ENCODE peak calls at places on chromosomes 4 and X, in nine cellular contexts. G is H1, H is A549, U is IMR-90, C is K562, E is heart left ventricle, J is stomach, A is tibial nerve, O is ovary. W is an unnamed sample.

GRCh38 chrX:46576458-46576857 is 2.9 kb downstream of the CHST7 start:
- DNase-seq in A (no peak), J (no peak), C (no peak), U (no peak), H (no peak), G (no peak), E (peak), O (no peak), W (peak)

GRCh38 chrX:131405497-131405896 is 116.4 kb upstream of the IGSF1 start:
- DNase-seq in E (no peak), G (no peak), H (no peak), A (no peak), O (no peak), J (no peak), U (no peak), C (no peak), W (no peak)

GRCh38 chrX:7263961-7264360 is 116.0 kb upstream of the PUDP start:
- DNase-seq in H (peak), J (no peak), A (no peak), C (no peak), O (no peak), G (no peak), E (no peak), U (no peak), W (no peak)

GRCh38 chr4:140150636-140150885 is 3.4 kb downstream of the MAML3 start:
- DNase-seq in O (no peak), J (peak), G (no peak), H (no peak), E (no peak), C (no peak), A (peak), U (no peak), W (peak)

GRCh38 chr4:32684160-32684559 is 1964.0 kb downstream of the PCDH7 start:
- DNase-seq in E (no peak), J (no peak), O (no peak), G (peak), C (no peak), A (no peak), U (no peak), H (no peak), W (no peak)

GRCh38 chr4:114867291-114867690 is 246.1 kb downstream of the NDST4 start:
- DNase-seq in G (no peak), A (no peak), J (no peak), H (no peak), O (no peak), U (no peak), E (no peak), C (no peak), W (no peak)

GRCh38 chr4:153529646-153530045 is 63.5 kb downstream of the TMEM131L start:
- DNase-seq in O (no peak), J (no peak), E (no peak), G (no peak), U (peak), C (no peak), A (no peak), H (no peak), W (no peak)

GRCh38 chrX:118508690-118509089 is 13.1 kb downstream of the DOCK11 start:
- DNase-seq in A (no peak), J (no peak), C (no peak), G (no peak), H (no peak), U (no peak), E (no peak), O (no peak), W (no peak)

GRCh38 chrX:13047752-13048151 is 3.3 kb upstream of the FAM9C start:
- DNase-seq in O (no peak), J (no peak), G (no peak), E (no peak), H (no peak), C (no peak), U (no peak), A (no peak), W (no peak)

GRCh38 chr4:2172627-2173231 is 69.2 kb downstream of the HAUS3 start:
- DNase-seq in E (no peak), U (no peak), C (no peak), A (no peak), J (no peak), G (no peak), O (no peak), H (no peak), W (no peak)

GRCh38 chr4:2175990-2176698 is 65.8 kb downstream of the HAUS3 start:
- DNase-seq in A (no peak), O (no peak), H (no peak), G (no peak), J (no peak), E (no peak), C (no peak), U (no peak), W (no peak)

GRCh38 chr4:2174061-2174460 is 67.9 kb downstream of the HAUS3 start:
- DNase-seq in A (no peak), C (no peak), U (no peak), J (no peak), G (no peak), O (no peak), H (no peak), E (no peak), W (no peak)

GRCh38 chr4:2168469-2169319 is 73.2 kb downstream of the HAUS3 start:
- DNase-seq in C (no peak), O (no peak), E (no peak), J (peak), U (no peak), A (no peak), H (no peak), G (no peak), W (no peak)

DNA sequence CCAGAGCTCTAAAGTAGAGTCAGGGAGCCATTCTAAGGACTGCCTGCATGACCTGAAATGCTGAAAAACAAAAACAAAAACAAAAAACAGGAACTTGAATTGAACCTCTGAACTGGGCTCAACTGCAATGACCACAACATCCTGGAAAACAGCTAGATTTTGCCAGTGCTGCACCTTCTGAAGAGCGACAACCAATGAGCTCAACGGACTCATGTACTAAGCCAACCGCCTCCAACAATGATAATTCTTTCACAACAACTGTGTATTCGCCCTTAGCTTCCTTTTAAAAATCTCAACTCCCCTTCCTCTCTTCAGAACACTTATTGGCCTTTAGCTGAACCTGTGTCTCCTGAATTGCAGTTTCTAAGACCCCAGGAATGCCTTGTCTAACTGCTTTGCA is 69.8 kb downstream of the HAUS3 start:
- DNase-seq in O (no peak), G (no peak), E (no peak), J (no peak), A (no peak), C (no peak), U (no peak), H (no peak), W (no peak)
- TF ChIP-seq CTCF in O (no peak), G (no peak), E (no peak), J (no peak), A (no peak), C (no peak), U (no peak), H (no peak), W (no peak)

DNA sequence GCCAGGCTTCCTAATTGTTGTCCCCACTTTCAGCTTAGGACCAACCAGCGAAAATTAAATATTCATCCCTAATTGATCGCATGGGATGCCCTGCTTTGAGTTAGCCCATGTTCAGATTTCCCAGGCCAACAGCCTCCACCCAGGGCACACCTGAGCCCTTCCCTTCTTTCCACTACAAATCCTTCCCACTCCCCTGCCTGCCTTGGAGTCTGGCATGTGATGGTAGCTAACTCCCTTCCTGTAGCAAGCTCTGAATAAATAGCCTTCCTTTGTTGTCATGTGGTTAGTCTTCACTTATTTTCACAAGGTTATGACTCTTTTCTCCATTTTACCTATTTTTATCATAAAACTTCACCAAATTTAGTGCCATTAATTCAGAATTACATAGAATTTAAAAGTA is 166.6 kb upstream of the CPEB2 start:
- DNase-seq in U (no peak), C (no peak), O (no peak), G (no peak), A (no peak), J (no peak), H (no peak), E (no peak), W (no peak)
- H3K27ac ChIP-seq in U (no peak), C (no peak), O (no peak), G (no peak), A (no peak), J (no peak), H (no peak), E (no peak), W (no peak)

GRCh38 chr4:52713456-52713937 is 37.7 kb downstream of the ERVMER34-1 start:
- DNase-seq in C (no peak), J (no peak), G (no peak), E (no peak), A (no peak), H (no peak), O (no peak), U (peak), W (peak)
- TF ChIP-seq POLR2A in C (peak), J (no peak), G (peak), E (no peak), A (no peak), H (no peak), O (no peak), U (no peak), W (no peak)

DNA sequence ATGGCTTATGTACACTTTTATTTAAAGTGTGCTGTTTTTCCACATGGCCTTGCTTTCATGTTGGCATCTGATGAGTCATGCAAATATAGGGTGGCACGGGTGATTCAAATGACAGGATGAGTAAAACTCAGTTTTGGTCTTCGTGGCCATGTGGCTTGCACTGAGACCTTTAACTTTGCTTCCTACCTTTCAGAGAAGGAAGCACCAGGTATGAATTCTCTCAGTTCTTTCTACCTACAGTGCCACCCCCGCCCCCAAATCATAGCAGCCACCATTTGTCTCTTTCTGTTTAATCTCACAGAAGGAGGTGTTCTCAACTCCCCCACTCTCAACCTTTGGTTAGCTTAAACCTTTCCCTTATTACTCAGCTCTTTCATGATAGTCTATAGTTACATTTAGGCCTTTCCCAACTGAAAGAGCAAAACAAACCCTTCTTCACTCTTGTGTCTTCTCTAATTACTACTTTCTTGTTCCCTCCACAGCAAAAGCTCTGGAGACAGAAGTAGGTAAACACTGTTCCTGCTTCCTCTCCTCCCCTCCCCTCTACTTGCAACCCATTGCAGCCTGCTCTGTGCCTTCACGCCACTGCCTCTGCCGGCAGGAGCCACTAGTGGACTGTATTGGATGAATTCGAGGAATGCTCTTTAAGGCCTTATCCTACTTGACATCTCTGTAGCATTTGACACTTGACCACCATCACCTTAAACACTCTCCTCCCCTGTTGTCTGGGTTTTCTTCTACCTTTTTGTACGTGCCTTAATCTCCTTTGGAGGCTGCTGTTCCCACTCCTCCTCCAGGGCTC is 123.7 kb downstream of the AFF1 start:
- DNase-seq in O (no peak), G (no peak), H (peak), J (no peak), U (no peak), A (no peak), E (no peak), C (peak), W (no peak)
- TF ChIP-seq CTCF in O (no peak), G (peak), H (no peak), J (no peak), U (peak), A (no peak), E (peak), C (peak), W (no peak)

GRCh38 chrX:43881410-43882293 is 598 bp downstream of the MAOB start:
- DNase-seq in O (peak), C (no peak), J (no peak), H (no peak), A (peak), U (no peak), G (no peak), E (peak), W (peak)
- H3K27ac ChIP-seq in O (peak), C (no peak), J (no peak), H (no peak), A (peak), U (no peak), G (no peak), E (peak), W (no peak)

DNA sequence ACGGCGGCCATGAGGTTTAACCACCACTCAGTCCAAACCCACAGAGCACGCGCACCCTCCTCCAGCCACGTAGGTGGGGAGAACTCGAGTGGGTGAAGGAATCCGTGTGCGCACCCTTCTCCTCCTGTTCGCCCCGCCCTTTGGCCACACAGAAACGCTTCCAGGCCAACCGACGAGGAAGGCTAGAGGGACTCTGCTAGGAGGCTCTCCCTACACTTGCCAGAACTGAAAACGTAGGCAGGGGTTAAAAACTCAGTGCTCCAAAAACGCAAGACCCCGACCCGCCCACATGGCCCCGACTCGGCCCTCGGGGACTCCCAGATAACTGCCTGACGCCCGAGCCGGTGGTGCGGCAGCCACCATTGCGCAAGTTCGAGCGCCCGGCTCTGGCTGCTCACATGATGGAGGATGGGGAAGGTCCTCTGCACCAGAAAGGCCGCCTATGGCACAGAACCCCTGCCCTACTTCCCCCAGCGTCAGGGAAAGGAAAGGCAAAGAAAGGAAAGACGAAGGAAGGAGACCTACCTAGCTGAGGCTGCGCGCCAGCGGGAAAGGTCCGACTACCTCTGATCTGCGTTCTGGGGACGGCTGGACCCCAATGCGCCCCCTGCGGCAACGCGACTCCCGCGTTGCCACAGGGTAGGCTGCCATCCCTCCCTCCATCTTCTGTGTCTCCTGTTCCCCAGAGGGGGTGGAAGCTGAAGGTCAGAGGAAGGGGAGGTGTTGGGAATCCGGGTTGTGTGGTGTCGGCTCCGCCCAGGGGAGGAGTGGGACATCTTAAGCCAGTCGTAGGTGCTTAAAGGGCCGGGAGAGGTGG is 201.9 kb upstream of the AGTR2 start:
- DNase-seq in C (no peak), G (peak), J (no peak), A (no peak), U (no peak), O (peak), E (peak), H (peak), W (peak)
- TF ChIP-seq POLR2A in C (no peak), G (peak), J (no peak), A (no peak), U (no peak), O (no peak), E (no peak), H (peak), W (no peak)

GRCh38 chr4:122930877-122931276 is 8.5 kb upstream of the NUDT6 start:
- DNase-seq in A (no peak), U (peak), O (no peak), E (no peak), J (no peak), H (no peak), C (no peak), G (no peak), W (no peak)
- TF ChIP-seq CTCF in A (peak), U (peak), O (peak), E (peak), J (no peak), H (peak), C (no peak), G (peak), W (no peak)

DNA sequence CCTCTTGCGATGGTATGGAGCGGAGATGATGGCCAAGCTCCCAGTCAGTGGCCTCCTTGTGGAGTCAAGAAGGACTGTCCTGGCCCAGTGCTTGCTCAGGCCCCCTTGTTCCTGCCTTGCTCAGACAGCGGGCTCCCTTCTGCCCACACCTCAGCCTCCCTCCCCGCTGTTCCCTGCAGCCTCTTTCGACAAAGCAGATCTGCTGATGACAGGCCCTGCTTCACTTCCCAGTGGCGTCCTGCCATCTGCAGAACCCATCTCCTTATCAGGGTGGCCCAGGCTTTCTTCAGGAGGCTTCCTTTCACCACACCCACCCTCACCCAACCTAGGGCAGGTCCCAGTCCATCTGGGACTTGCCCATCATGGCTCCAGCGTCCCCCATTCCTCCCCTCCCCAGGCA is 80.0 kb downstream of the CLDN34 start:
- DNase-seq in J (no peak), O (no peak), A (no peak), H (no peak), E (peak), G (no peak), U (no peak), C (peak), W (no peak)
- H3K27ac ChIP-seq in J (no peak), O (no peak), A (peak), H (no peak), E (peak), G (no peak), U (no peak), C (no peak), W (peak)

DNA sequence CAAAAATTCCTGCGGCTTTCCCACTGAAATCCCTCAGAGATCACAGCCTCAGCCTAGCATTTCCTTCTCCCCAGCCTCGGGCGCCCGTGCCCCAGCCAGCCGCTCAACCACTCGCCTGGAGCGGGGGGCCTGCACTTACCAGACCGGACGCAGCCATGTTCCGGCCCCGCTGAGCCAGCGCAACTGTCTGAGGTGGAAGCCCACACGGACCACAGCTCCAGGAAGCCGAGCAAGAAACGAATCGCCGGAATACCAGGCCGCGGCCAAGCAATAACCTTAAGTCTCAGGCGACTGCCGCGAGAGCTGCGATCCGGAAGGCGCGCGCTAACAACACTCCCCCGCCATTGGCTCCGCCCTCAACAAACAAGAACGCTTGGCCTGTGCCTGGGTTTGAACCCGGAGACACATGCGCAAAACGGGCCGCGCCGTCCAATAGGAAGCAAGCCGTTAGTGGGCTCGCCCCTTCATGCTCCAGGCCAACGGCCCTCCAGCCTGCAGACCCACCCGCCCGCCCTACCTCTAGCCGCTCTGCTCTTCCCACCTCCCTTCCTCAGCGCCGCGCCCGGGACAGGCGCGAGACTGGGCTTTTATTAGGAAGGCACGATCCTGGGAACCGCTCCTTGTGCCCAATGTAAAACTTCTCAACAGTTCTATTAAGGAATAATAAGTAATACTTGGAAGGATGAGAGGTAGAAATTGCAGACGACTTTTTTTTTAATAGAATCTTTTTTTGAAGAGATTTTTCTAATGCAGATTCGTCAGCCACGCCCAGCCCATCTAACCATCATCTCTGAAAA is at the start of gene CENPC:
- DNase-seq in J (peak), E (peak), H (peak), O (peak), G (peak), U (peak), A (peak), C (peak), W (peak)
- TF ChIP-seq POLR2A in J (no peak), E (peak), H (peak), O (peak), G (peak), U (peak), A (peak), C (peak), W (peak)